ENCODE peak calls at places on chromosomes 4 and X, in five cellular contexts. L is KBM-7, D is EL, N is A673, S is right cardiac atrium. V is an unnamed sample.

GRCh38 chr4:1746265-1746691 is 25.0 kb downstream of the TACC3 start:
- DNase-seq in L (peak), D (peak), N (peak), S (peak), V (peak)

GRCh38 chr4:83686166-83686565 is 150.3 kb downstream of the GPAT3 start:
- DNase-seq in L (no peak), D (peak), N (peak), S (no peak), V (no peak)

GRCh38 chr4:120085705-120086104 is 19.1 kb upstream of the MAD2L1 start:
- DNase-seq in L (no peak), D (peak), N (no peak), S (no peak), V (no peak)

GRCh38 chr4:85963231-85963630 is 396.6 kb downstream of the MAPK10 start:
- DNase-seq in L (no peak), D (no peak), N (no peak), S (no peak), V (no peak)

GRCh38 chrX:47224266-47224895 is 5.9 kb downstream of the CDK16 start:
- DNase-seq in L (no peak), D (no peak), N (no peak), S (no peak), V (no peak)

GRCh38 chr4:2303121-2303685 is 41.3 kb upstream of the MXD4 start:
- DNase-seq in L (no peak), D (no peak), N (no peak), S (no peak), V (no peak)

GRCh38 chr4:101066586-101066985 is 280.7 kb downstream of the PPP3CA start:
- DNase-seq in L (no peak), D (no peak), N (no peak), S (no peak), V (no peak)

GRCh38 chrX:97126020-97126419 is 242.3 kb downstream of the RPA4 start:
- DNase-seq in L (no peak), D (no peak), N (peak), S (no peak), V (no peak)

GRCh38 chr4:2047031-2047660 is 12.0 kb upstream of the NAT8L start:
- DNase-seq in L (no peak), D (no peak), N (no peak), S (peak), V (no peak)

GRCh38 chrX:12973561-12974216 is 1.2 kb upstream of the TMSB4X start:
- DNase-seq in L (peak), D (no peak), N (no peak), S (peak), V (no peak)

GRCh38 chr4:128517096-128517738 is 229.6 kb upstream of the PGRMC2 start:
- DNase-seq in L (no peak), D (peak), N (peak), S (no peak), V (no peak)

GRCh38 chr4:153533387-153533786 is 67.2 kb downstream of the TMEM131L start:
- DNase-seq in L (no peak), D (no peak), N (no peak), S (no peak), V (no peak)

GRCh38 chr4:17957689-17958088 is 63.9 kb downstream of the LCORL start:
- DNase-seq in L (no peak), D (peak), N (no peak), S (no peak), V (no peak)

V was measured in testis.